ENCODE peak calls at places on chromosomes 12 and 14, in seven cellular contexts. G is thoracic aorta; C is CD4-positive, alpha-beta memory T cell; B is left ventricle myocardium inferior; O is uterus; U is aorta; S is tibial artery. H is an unnamed sample. For H3K4me1, the result is how much of the 10 kb centered on the place peaks cover.

GRCh38 chr14:75279153-75279738 is 618 bp downstream of the FOS start:
- DNase-seq in G (no peak), C (peak), B (peak), O (peak), U (peak), S (peak), H (peak)

GRCh38 chr12:99911967-99912366 is 72.8 kb downstream of the ANKS1B start:
- DNase-seq in G (no peak), C (no peak), B (no peak), O (no peak), U (no peak), S (no peak), H (peak)

GRCh38 chr12:50103767-50104321 is at the start of gene GPD1:
- DNase-seq in G (no peak), C (no peak), B (peak), O (peak), U (peak), S (no peak), H (peak)

GRCh38 chr12:49932023-49932422 is 18.5 kb upstream of the AQP2 start:
- DNase-seq in G (no peak), C (no peak), B (no peak), O (no peak), U (no peak), S (no peak), H (no peak)

GRCh38 chr14:55731247-55731872 is 151.4 kb downstream of the KTN1 start:
- DNase-seq in G (no peak), C (peak), B (no peak), O (no peak), U (no peak), S (no peak), H (no peak)

GRCh38 chr12:110245278-110245868 is 35.7 kb upstream of the ATP2A2 start:
- DNase-seq in G (no peak), C (peak), B (peak), O (no peak), U (peak), S (no peak), H (no peak)

GRCh38 chr12:96587691-96588090 is 98.3 kb downstream of the CFAP54 start:
- DNase-seq in G (no peak), C (no peak), B (no peak), O (no peak), U (no peak), S (no peak), H (peak)

GRCh38 chr14:103136388-103137271 is 13.4 kb downstream of the TNFAIP2 start:
- DNase-seq in G (no peak), C (no peak), B (no peak), O (peak), U (peak), S (no peak), H (peak)

GRCh38 chr14:22497144-22497423 is 91.9 kb downstream of the DAD1 start:
- DNase-seq in G (no peak), C (no peak), B (no peak), O (no peak), U (no peak), S (no peak), H (no peak)

GRCh38 chr14:103104654-103105511 is 10.4 kb downstream of the EXOC3L4 start:
- DNase-seq in G (no peak), C (peak), B (peak), O (peak), U (peak), S (no peak), H (peak)

GRCh38 chr14:101721951-101722661 is 39.4 kb upstream of the PPP2R5C start:
- DNase-seq in G (no peak), C (peak), B (no peak), O (no peak), U (no peak), S (no peak), H (peak)

GRCh38 chr12:68950511-68950910 is 17.5 kb upstream of the CPM start:
- DNase-seq in G (no peak), C (no peak), B (no peak), O (no peak), U (no peak), S (no peak), H (no peak)

GRCh38 chr12:6821674-6822433 is at the start of gene GPR162:
- DNase-seq in G (no peak), C (no peak), B (peak), O (peak), U (peak), S (no peak), H (peak)
- H3K4me3 ChIP-seq in G (peak), C (no peak), B (peak), O (peak), U (peak), S (peak), H (peak)

GRCh38 chr12:15602051-15602672 is 187.0 kb downstream of the EPS8 start:
- DNase-seq in G (no peak), C (no peak), B (no peak), O (no peak), U (no peak), S (no peak), H (no peak)

GRCh38 chr12:15599266-15600037 is 189.7 kb downstream of the EPS8 start:
- DNase-seq in G (no peak), C (no peak), B (no peak), O (peak), U (no peak), S (no peak), H (peak)

GRCh38 chr12:15600223-15600935 is 188.8 kb downstream of the EPS8 start:
- DNase-seq in G (no peak), C (no peak), B (no peak), O (no peak), U (no peak), S (no peak), H (no peak)

GRCh38 chr12:15603461-15604085 is 185.6 kb downstream of the EPS8 start:
- DNase-seq in G (no peak), C (no peak), B (no peak), O (no peak), U (no peak), S (no peak), H (peak)

GRCh38 chr12:15601210-15601800 is 187.9 kb downstream of the EPS8 start:
- DNase-seq in G (no peak), C (no peak), B (no peak), O (no peak), U (no peak), S (no peak), H (peak)
- H3K4me1 ChIP-seq in G (under half), C (under half), B (under half), O (under half), U (under half), S (under half), H (under half)

DNA sequence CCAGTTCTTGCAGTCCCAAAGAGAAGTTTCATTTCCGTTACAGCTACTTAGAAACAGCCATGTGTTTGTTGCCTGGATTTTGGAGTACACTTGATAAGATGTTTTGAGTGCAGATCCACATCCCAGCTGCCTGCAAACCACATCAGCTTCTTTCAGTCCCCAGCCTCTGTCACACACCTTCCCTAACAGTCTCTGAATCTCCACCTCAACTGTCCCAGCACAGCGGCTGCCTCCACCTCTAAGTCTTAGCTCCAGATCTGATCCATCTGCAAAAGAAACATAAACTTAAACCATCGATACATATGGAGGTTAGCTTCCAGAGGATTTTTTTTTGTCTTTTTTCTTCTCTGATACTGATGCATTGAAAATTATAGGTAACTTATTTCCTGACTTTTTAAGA is 8.4 kb downstream of the CD163 start:
- DNase-seq in G (no peak), C (no peak), B (no peak), O (no peak), U (peak), S (no peak), H (no peak)
- H3K27ac ChIP-seq in G (no peak), C (no peak), B (no peak), O (no peak), U (no peak), S (no peak), H (no peak)

GRCh38 chr12:25326326-25326725 is 75.6 kb upstream of the KRAS start:
- DNase-seq in G (no peak), C (no peak), B (no peak), O (no peak), U (no peak), S (no peak), H (no peak)
- H3K4me3 ChIP-seq in G (no peak), C (no peak), B (no peak), O (no peak), U (no peak), S (no peak), H (no peak)

DNA sequence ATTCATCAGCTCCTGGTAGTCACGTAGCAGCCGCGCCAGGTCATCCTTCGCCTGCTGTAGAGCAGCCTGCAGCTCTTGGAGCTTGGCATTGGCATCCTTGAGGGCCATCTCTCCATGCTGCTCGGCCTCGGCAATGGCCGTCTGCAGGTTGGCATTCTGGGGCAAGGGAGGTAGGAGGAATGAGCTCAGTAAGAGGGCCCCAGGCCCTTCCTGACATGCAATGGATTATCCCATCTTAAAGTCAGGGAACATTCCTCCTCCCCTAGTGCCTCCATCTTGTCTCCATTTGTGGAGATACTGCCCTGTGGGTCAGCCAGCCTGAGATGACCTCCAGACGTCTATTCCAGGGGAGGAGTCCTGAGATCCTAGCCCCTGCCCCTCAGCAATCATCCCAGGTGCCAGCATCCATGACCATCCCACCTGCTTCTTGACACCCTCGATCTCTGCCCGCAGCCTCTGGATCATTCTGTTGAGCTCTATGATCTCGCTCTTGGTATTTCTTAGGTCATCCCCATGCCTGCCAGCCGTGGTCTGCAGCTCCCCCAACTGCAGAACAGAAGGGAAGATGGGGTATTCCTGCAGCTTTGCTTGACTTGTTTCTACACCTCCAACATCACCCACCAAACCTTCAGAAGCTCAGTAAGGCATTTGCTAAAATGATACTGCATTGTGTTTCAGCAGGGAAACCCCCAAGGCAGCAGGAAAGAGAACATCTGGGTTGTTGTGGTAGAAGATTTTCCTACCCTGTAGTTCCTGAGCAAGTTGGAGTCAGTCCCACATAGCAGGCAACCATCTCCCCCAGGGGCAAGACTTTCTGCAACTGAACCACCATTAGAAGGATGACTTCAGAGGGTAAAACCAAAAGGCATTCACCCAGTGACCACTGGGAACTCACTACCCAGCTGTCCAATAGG is 4.4 kb downstream of the KRT3 start:
- DNase-seq in G (no peak), C (no peak), B (no peak), O (no peak), U (no peak), S (no peak), H (no peak)
- H3K4me1 ChIP-seq in G (under half), C (under half), B (under half), O (under half), U (under half), S (under half), H (under half)

GRCh38 chr14:81432171-81432570 is 32.0 kb upstream of the STON2 start:
- DNase-seq in G (no peak), C (no peak), B (no peak), O (no peak), U (no peak), S (no peak), H (no peak)

GRCh38 chr14:81435578-81436295 is 35.6 kb upstream of the STON2 start:
- DNase-seq in G (no peak), C (peak), B (peak), O (peak), U (peak), S (peak), H (peak)

GRCh38 chr14:81435048-81435577 is 35.0 kb upstream of the STON2 start:
- DNase-seq in G (no peak), C (no peak), B (no peak), O (no peak), U (no peak), S (no peak), H (no peak)

GRCh38 chr14:81433378-81433777 is 33.3 kb upstream of the STON2 start:
- DNase-seq in G (no peak), C (no peak), B (no peak), O (no peak), U (no peak), S (no peak), H (peak)

GRCh38 chr14:81434230-81434629 is 34.1 kb upstream of the STON2 start:
- DNase-seq in G (no peak), C (no peak), B (no peak), O (no peak), U (no peak), S (no peak), H (no peak)
- H3K27ac ChIP-seq in G (no peak), C (no peak), B (no peak), O (no peak), U (no peak), S (no peak), H (no peak)